ENCODE peak calls at places on chromosomes 5 and 9, in seven cellular contexts. One of them, this sample, is unnamed.

GRCh38 chr9:115891929-115892328 is 261.7 kb upstream of the PAPPA start:
- DNase-seq in psoas muscle: no peak
- DNase-seq in CD8-positive, alpha-beta T cell: no peak
- DNase-seq in body of pancreas: no peak
- DNase-seq in mesenchymal stem cell: peak
- DNase-seq in left ventricle myocardium inferior: no peak
- DNase-seq in GM23338: no peak
- DNase-seq in this sample: no peak

GRCh38 chr5:107671742-107672211 is 1.0 kb upstream of the EFNA5 start:
- DNase-seq in GM23338: peak
- DNase-seq in left ventricle myocardium inferior: peak
- DNase-seq in CD8-positive, alpha-beta T cell: no peak
- DNase-seq in body of pancreas: no peak
- DNase-seq in mesenchymal stem cell: peak
- DNase-seq in psoas muscle: no peak
- DNase-seq in this sample: no peak

GRCh38 chr5:37448941-37449340 is 69.8 kb downstream of the WDR70 start:
- DNase-seq in body of pancreas: no peak
- DNase-seq in mesenchymal stem cell: peak
- DNase-seq in left ventricle myocardium inferior: no peak
- DNase-seq in psoas muscle: no peak
- DNase-seq in CD8-positive, alpha-beta T cell: no peak
- DNase-seq in GM23338: no peak
- DNase-seq in this sample: no peak

GRCh38 chr5:167850901-167851300 is 440.5 kb upstream of the WWC1 start:
- DNase-seq in left ventricle myocardium inferior: no peak
- DNase-seq in body of pancreas: no peak
- DNase-seq in GM23338: no peak
- DNase-seq in psoas muscle: no peak
- DNase-seq in CD8-positive, alpha-beta T cell: no peak
- DNase-seq in mesenchymal stem cell: peak
- DNase-seq in this sample: no peak

GRCh38 chr9:134347996-134348395 is 21.7 kb downstream of the RXRA start:
- DNase-seq in psoas muscle: no peak
- DNase-seq in GM23338: no peak
- DNase-seq in CD8-positive, alpha-beta T cell: no peak
- DNase-seq in mesenchymal stem cell: no peak
- DNase-seq in body of pancreas: no peak
- DNase-seq in left ventricle myocardium inferior: no peak
- DNase-seq in this sample: no peak

GRCh38 chr5:98773464-98774191 is at the start of gene RGMB:
- DNase-seq in body of pancreas: peak
- DNase-seq in GM23338: peak
- DNase-seq in CD8-positive, alpha-beta T cell: peak
- DNase-seq in psoas muscle: peak
- DNase-seq in left ventricle myocardium inferior: peak
- DNase-seq in mesenchymal stem cell: peak
- DNase-seq in this sample: peak

GRCh38 chr5:132420706-132421272 is 51.3 kb downstream of the SLC22A5 start:
- DNase-seq in left ventricle myocardium inferior: no peak
- DNase-seq in body of pancreas: no peak
- DNase-seq in psoas muscle: no peak
- DNase-seq in GM23338: no peak
- DNase-seq in CD8-positive, alpha-beta T cell: no peak
- DNase-seq in mesenchymal stem cell: no peak
- DNase-seq in this sample: no peak

GRCh38 chr5:1050449-1051365 is 42.1 kb downstream of the NKD2 start:
- DNase-seq in left ventricle myocardium inferior: peak
- DNase-seq in body of pancreas: no peak
- DNase-seq in GM23338: peak
- DNase-seq in CD8-positive, alpha-beta T cell: no peak
- DNase-seq in psoas muscle: peak
- DNase-seq in mesenchymal stem cell: no peak
- DNase-seq in this sample: no peak

GRCh38 chr5:59222687-59223511 is 640.0 kb downstream of the RAB3C start:
- DNase-seq in mesenchymal stem cell: no peak
- DNase-seq in GM23338: no peak
- DNase-seq in psoas muscle: no peak
- DNase-seq in CD8-positive, alpha-beta T cell: no peak
- DNase-seq in left ventricle myocardium inferior: no peak
- DNase-seq in body of pancreas: no peak
- DNase-seq in this sample: no peak

GRCh38 chr5:132327278-132327959 is 33.2 kb downstream of the SLC22A4 start:
- DNase-seq in mesenchymal stem cell: no peak
- DNase-seq in body of pancreas: no peak
- DNase-seq in left ventricle myocardium inferior: no peak
- DNase-seq in GM23338: no peak
- DNase-seq in psoas muscle: no peak
- DNase-seq in CD8-positive, alpha-beta T cell: no peak
- DNase-seq in this sample: no peak

GRCh38 chr5:169458269-169458668 is 125.3 kb upstream of the SPDL1 start:
- DNase-seq in GM23338: peak
- DNase-seq in left ventricle myocardium inferior: no peak
- DNase-seq in psoas muscle: no peak
- DNase-seq in mesenchymal stem cell: no peak
- DNase-seq in body of pancreas: no peak
- DNase-seq in CD8-positive, alpha-beta T cell: no peak
- DNase-seq in this sample: no peak

GRCh38 chr5:131270809-131271208 is 7.0 kb downstream of the CDC42SE2 start:
- DNase-seq in CD8-positive, alpha-beta T cell: no peak
- DNase-seq in mesenchymal stem cell: peak
- DNase-seq in left ventricle myocardium inferior: no peak
- DNase-seq in body of pancreas: no peak
- DNase-seq in GM23338: no peak
- DNase-seq in psoas muscle: no peak
- DNase-seq in this sample: no peak

GRCh38 chr5:142825378-142826089 is 55.4 kb downstream of the ARHGAP26 start:
- DNase-seq in psoas muscle: peak
- DNase-seq in GM23338: peak
- DNase-seq in body of pancreas: no peak
- DNase-seq in CD8-positive, alpha-beta T cell: no peak
- DNase-seq in mesenchymal stem cell: no peak
- DNase-seq in left ventricle myocardium inferior: no peak
- DNase-seq in this sample: no peak
- H3K27ac ChIP-seq in psoas muscle: peak
- H3K27ac ChIP-seq in GM23338: no peak
- H3K27ac ChIP-seq in body of pancreas: no peak
- H3K27ac ChIP-seq in CD8-positive, alpha-beta T cell: no peak
- H3K27ac ChIP-seq in mesenchymal stem cell: no peak
- H3K27ac ChIP-seq in left ventricle myocardium inferior: peak
- H3K27ac ChIP-seq in this sample: no peak

DNA sequence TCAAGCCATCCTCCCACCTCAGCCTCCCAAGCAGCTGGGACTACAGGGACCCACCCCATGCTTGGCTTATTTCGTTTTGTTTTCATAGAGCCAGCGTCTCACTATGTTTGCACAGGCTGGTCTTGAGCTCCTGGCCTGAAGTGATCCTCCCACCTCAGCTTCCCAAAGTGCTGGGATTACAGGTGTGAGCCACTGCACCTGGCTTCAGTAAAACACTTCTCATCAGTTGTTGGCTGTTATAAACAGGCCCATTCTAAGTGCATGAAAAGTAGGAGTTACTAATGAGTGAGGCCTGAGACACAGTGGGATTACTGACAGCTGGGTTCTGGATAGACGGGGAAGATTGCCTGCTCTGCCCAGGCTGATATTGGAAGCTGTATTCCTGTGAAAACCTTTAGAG is 3.5 kb downstream of the CRB2 start:
- DNase-seq in CD8-positive, alpha-beta T cell: no peak
- DNase-seq in body of pancreas: no peak
- DNase-seq in left ventricle myocardium inferior: no peak
- DNase-seq in psoas muscle: no peak
- DNase-seq in mesenchymal stem cell: no peak
- DNase-seq in GM23338: no peak
- DNase-seq in this sample: no peak
- H3K27ac ChIP-seq in CD8-positive, alpha-beta T cell: no peak
- H3K27ac ChIP-seq in body of pancreas: no peak
- H3K27ac ChIP-seq in left ventricle myocardium inferior: no peak
- H3K27ac ChIP-seq in psoas muscle: no peak
- H3K27ac ChIP-seq in mesenchymal stem cell: no peak
- H3K27ac ChIP-seq in GM23338: no peak
- H3K27ac ChIP-seq in this sample: peak

GRCh38 chr9:109014267-109015025 is 1.1 kb upstream of the CTNNAL1 start:
- DNase-seq in psoas muscle: no peak
- DNase-seq in mesenchymal stem cell: peak
- DNase-seq in body of pancreas: peak
- DNase-seq in left ventricle myocardium inferior: no peak
- DNase-seq in CD8-positive, alpha-beta T cell: no peak
- DNase-seq in GM23338: peak
- DNase-seq in this sample: no peak
- H3K27ac ChIP-seq in psoas muscle: peak
- H3K27ac ChIP-seq in mesenchymal stem cell: peak
- H3K27ac ChIP-seq in body of pancreas: no peak
- H3K27ac ChIP-seq in left ventricle myocardium inferior: peak
- H3K27ac ChIP-seq in CD8-positive, alpha-beta T cell: no peak
- H3K27ac ChIP-seq in GM23338: peak
- H3K27ac ChIP-seq in this sample: peak

GRCh38 chr5:176646049-176646706 is 1.1 kb upstream of the TSPAN17 start:
- DNase-seq in body of pancreas: no peak
- DNase-seq in left ventricle myocardium inferior: no peak
- DNase-seq in mesenchymal stem cell: no peak
- DNase-seq in psoas muscle: no peak
- DNase-seq in GM23338: no peak
- DNase-seq in CD8-positive, alpha-beta T cell: no peak
- DNase-seq in this sample: no peak
- H3K27ac ChIP-seq in body of pancreas: no peak
- H3K27ac ChIP-seq in left ventricle myocardium inferior: peak
- H3K27ac ChIP-seq in mesenchymal stem cell: no peak
- H3K27ac ChIP-seq in psoas muscle: peak
- H3K27ac ChIP-seq in GM23338: no peak
- H3K27ac ChIP-seq in CD8-positive, alpha-beta T cell: peak
- H3K27ac ChIP-seq in this sample: peak

GRCh38 chr5:88384901-88385300 is 116.3 kb upstream of the TMEM161B start:
- DNase-seq in CD8-positive, alpha-beta T cell: no peak
- DNase-seq in GM23338: no peak
- DNase-seq in body of pancreas: no peak
- DNase-seq in left ventricle myocardium inferior: no peak
- DNase-seq in psoas muscle: no peak
- DNase-seq in mesenchymal stem cell: no peak
- DNase-seq in this sample: no peak
- H3K27ac ChIP-seq in CD8-positive, alpha-beta T cell: no peak
- H3K27ac ChIP-seq in GM23338: no peak
- H3K27ac ChIP-seq in body of pancreas: no peak
- H3K27ac ChIP-seq in left ventricle myocardium inferior: no peak
- H3K27ac ChIP-seq in psoas muscle: no peak
- H3K27ac ChIP-seq in mesenchymal stem cell: no peak
- H3K27ac ChIP-seq in this sample: no peak

GRCh38 chr5:127958421-127959011 is 125.0 kb upstream of the SLC12A2 start:
- DNase-seq in body of pancreas: no peak
- DNase-seq in GM23338: no peak
- DNase-seq in psoas muscle: no peak
- DNase-seq in mesenchymal stem cell: no peak
- DNase-seq in CD8-positive, alpha-beta T cell: no peak
- DNase-seq in left ventricle myocardium inferior: no peak
- DNase-seq in this sample: no peak
- H3K27ac ChIP-seq in body of pancreas: no peak
- H3K27ac ChIP-seq in GM23338: no peak
- H3K27ac ChIP-seq in psoas muscle: no peak
- H3K27ac ChIP-seq in mesenchymal stem cell: no peak
- H3K27ac ChIP-seq in CD8-positive, alpha-beta T cell: no peak
- H3K27ac ChIP-seq in left ventricle myocardium inferior: peak
- H3K27ac ChIP-seq in this sample: no peak

GRCh38 chr5:95797301-95797700 is 25.2 kb downstream of the GLRX start:
- DNase-seq in mesenchymal stem cell: no peak
- DNase-seq in psoas muscle: no peak
- DNase-seq in GM23338: no peak
- DNase-seq in CD8-positive, alpha-beta T cell: no peak
- DNase-seq in body of pancreas: no peak
- DNase-seq in left ventricle myocardium inferior: no peak
- DNase-seq in this sample: no peak
- H3K27ac ChIP-seq in mesenchymal stem cell: no peak
- H3K27ac ChIP-seq in psoas muscle: no peak
- H3K27ac ChIP-seq in GM23338: no peak
- H3K27ac ChIP-seq in CD8-positive, alpha-beta T cell: no peak
- H3K27ac ChIP-seq in body of pancreas: no peak
- H3K27ac ChIP-seq in left ventricle myocardium inferior: no peak
- H3K27ac ChIP-seq in this sample: no peak